ENCODE peak calls at places on chromosomes 13 and 19, in nine cellular contexts. O, D, M, T, R, I, E, Q and H are unnamed samples. For H3K36me3, the result is how much of the 10 kb centered on the place peaks cover.

GRCh38 chr13:87234981-87235380 is 436.2 kb upstream of the SLITRK5 start:
- DNase-seq in O (no peak), D (no peak), M (no peak), T (no peak), R (no peak), I (peak), E (no peak), Q (no peak), H (no peak)

GRCh38 chr19:11286312-11286974 is 9.5 kb upstream of the TSPAN16 start:
- DNase-seq in O (peak), D (no peak), M (peak), T (no peak), R (no peak), I (no peak), E (no peak), Q (no peak), H (no peak)

GRCh38 chr13:111388851-111389500 is 68.5 kb downstream of the TEX29 start:
- DNase-seq in O (no peak), D (no peak), M (no peak), T (no peak), R (no peak), I (no peak), E (no peak), Q (no peak), H (no peak)

GRCh38 chr19:5536337-5536894 is 31.3 kb downstream of the TINCR start:
- DNase-seq in O (peak), D (peak), M (peak), T (peak), R (no peak), I (no peak), E (peak), Q (no peak), H (no peak)

GRCh38 chr19:42352216-42352892 is 26.9 kb downstream of the MEGF8 start:
- DNase-seq in O (no peak), D (no peak), M (no peak), T (no peak), R (no peak), I (no peak), E (peak), Q (no peak), H (no peak)

GRCh38 chr19:57302020-57302465 is 18.2 kb upstream of the ZNF543 start:
- DNase-seq in O (peak), D (no peak), M (no peak), T (no peak), R (no peak), I (no peak), E (no peak), Q (no peak), H (no peak)

GRCh38 chr13:23292596-23292995 is 111.8 kb downstream of the SGCG start:
- DNase-seq in O (no peak), D (no peak), M (no peak), T (no peak), R (no peak), I (no peak), E (no peak), Q (no peak), H (no peak)

GRCh38 chr19:33147538-33147937 is 15.6 kb downstream of the WDR88 start:
- DNase-seq in O (no peak), D (no peak), M (no peak), T (no peak), R (no peak), I (no peak), E (no peak), Q (no peak), H (no peak)

GRCh38 chr13:38582133-38582532 is 104.7 kb upstream of the FREM2 start:
- DNase-seq in O (no peak), D (no peak), M (peak), T (no peak), R (no peak), I (peak), E (peak), Q (no peak), H (no peak)

GRCh38 chr13:41565221-41565620 is 107.9 kb downstream of the RGCC start:
- DNase-seq in O (no peak), D (no peak), M (no peak), T (no peak), R (no peak), I (no peak), E (no peak), Q (no peak), H (no peak)

GRCh38 chr19:48487944-48488343 is 18.8 kb downstream of the CYTH2 start:
- DNase-seq in O (peak), D (peak), M (peak), T (no peak), R (peak), I (no peak), E (no peak), Q (no peak), H (peak)

GRCh38 chr19:5108123-5108613 is 139.3 kb downstream of the KDM4B start:
- DNase-seq in O (no peak), D (no peak), M (no peak), T (no peak), R (no peak), I (no peak), E (no peak), Q (no peak), H (no peak)

GRCh38 chr13:91112878-91113277 is 234.6 kb upstream of the MIR17HG start:
- DNase-seq in O (no peak), D (no peak), M (no peak), T (no peak), R (no peak), I (no peak), E (no peak), Q (no peak), H (no peak)

GRCh38 chr19:2636142-2636896 is 66.2 kb downstream of the GNG7 start:
- DNase-seq in O (no peak), D (no peak), M (no peak), T (no peak), R (no peak), I (no peak), E (no peak), Q (no peak), H (peak)

GRCh38 chr19:2010135-2010668 is 5.3 kb downstream of the BTBD2 start:
- DNase-seq in O (no peak), D (no peak), M (no peak), T (peak), R (no peak), I (no peak), E (no peak), Q (no peak), H (no peak)

GRCh38 chr13:36839981-36840380 is 21.0 kb downstream of the RFXAP start:
- DNase-seq in O (no peak), D (no peak), M (no peak), T (no peak), R (no peak), I (no peak), E (no peak), Q (no peak), H (no peak)

GRCh38 chr13:40026174-40026585 is 370.7 kb downstream of the COG6 start:
- DNase-seq in O (no peak), D (no peak), M (no peak), T (no peak), R (no peak), I (peak), E (no peak), Q (no peak), H (no peak)

GRCh38 chr13:110237895-110238294 is 69.1 kb downstream of the COL4A1 start:
- DNase-seq in O (no peak), D (no peak), M (no peak), T (no peak), R (no peak), I (no peak), E (no peak), Q (peak), H (no peak)

GRCh38 chr13:110236831-110237261 is 70.1 kb downstream of the COL4A1 start:
- DNase-seq in O (peak), D (no peak), M (no peak), T (no peak), R (no peak), I (no peak), E (no peak), Q (peak), H (no peak)

GRCh38 chr13:110238795-110239194 is 68.2 kb downstream of the COL4A1 start:
- DNase-seq in O (no peak), D (no peak), M (no peak), T (no peak), R (no peak), I (no peak), E (no peak), Q (no peak), H (no peak)

GRCh38 chr13:110234532-110234931 is 72.4 kb downstream of the COL4A1 start:
- DNase-seq in O (no peak), D (no peak), M (no peak), T (no peak), R (no peak), I (no peak), E (no peak), Q (no peak), H (no peak)

GRCh38 chr13:110236431-110236830 is 70.5 kb downstream of the COL4A1 start:
- DNase-seq in O (no peak), D (no peak), M (no peak), T (no peak), R (no peak), I (no peak), E (no peak), Q (no peak), H (no peak)
- H3K36me3 ChIP-seq in O (under half), D (under half), M (under half), T (under half), R (under half), I (under half), E (under half), Q (under half), H (under half)

DNA sequence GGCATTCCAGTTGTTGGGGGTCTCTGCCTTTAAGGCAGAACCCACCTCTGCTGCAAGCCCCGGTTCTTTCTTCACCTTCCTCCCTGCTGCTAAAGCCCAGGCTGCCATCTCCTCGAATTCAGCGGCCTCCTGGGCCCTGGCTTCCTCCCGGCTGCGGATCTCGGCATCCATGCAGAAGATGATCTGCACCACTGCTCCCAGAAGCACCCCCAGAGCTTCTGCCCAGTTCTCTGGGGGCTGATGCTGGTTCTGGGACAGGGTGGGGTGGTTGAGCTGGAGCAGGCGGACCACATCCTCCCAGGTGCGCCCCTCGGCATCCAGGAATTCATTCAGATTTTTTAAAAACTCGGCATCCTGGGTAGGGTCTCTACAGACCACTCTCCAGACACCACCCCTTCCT is 987 bp downstream of the PNMA8A start:
- DNase-seq in O (no peak), D (no peak), M (no peak), T (no peak), R (no peak), I (no peak), E (no peak), Q (no peak), H (no peak)
- H3K4me3 ChIP-seq in O (no peak), D (no peak), M (no peak), T (no peak), R (peak), I (no peak), E (peak), Q (no peak), H (no peak)

DNA sequence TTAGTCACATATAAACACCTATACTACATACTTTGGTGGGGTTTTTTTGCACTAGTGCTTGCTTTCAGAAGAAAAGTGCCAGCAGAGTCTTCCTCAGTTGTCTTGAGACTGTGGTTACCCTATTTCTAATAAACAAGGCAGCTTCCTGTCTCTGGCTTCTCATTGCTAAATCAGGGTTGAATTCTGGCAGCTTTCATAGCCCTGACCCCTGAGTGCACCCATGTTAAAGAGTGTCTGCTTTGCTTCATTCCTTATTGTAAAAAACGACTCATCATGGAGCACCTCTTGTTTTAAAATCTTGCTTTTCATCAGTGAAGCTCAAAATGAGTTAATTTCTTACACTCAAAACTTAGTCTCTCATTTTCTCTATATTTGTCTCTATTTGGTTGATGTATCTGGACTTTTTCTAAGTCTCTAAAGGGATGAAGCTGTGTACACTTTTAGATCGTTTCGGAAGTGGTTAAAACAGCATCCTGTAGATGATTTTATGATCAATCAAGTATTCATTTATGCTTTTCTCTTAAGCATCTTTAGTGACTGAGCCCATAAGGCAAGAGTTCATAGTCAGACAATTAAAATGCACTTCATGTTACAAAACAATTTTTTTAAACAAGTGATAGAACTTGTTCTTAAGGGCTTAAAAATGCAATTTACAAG is 72.1 kb downstream of the KLF12 start:
- DNase-seq in O (peak), D (no peak), M (peak), T (no peak), R (no peak), I (peak), E (no peak), Q (peak), H (no peak)
- TF ChIP-seq CTCF in O (no peak), D (no peak), M (no peak), T (no peak), R (no peak), I (no peak), E (no peak), Q (no peak), H (no peak)

DNA sequence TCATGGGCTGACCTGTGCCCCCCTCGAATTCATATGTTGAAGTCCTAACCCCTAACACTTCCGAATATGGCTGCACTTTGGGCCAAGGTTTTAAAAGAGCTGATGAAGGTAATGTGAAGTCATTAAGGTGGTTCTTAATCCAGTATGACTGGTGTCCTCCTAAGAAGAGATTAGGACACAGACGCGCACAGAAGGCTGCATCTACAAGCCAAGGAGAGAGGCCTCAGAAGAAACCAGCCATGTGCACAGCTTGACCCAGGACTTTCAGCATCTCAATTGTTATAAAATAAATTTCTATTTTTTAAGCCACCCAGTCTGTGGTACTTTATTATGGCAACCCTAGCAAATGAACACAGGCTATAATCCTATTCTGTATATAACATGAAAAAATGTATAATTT is 99.9 kb downstream of the DOCK9 start:
- DNase-seq in O (no peak), D (no peak), M (no peak), T (no peak), R (no peak), I (no peak), E (no peak), Q (no peak), H (no peak)
- H3K36me3 ChIP-seq in O (half or more), D (under half), M (under half), T (half or more), R (under half), I (under half), E (under half), Q (under half), H (under half)

DNA sequence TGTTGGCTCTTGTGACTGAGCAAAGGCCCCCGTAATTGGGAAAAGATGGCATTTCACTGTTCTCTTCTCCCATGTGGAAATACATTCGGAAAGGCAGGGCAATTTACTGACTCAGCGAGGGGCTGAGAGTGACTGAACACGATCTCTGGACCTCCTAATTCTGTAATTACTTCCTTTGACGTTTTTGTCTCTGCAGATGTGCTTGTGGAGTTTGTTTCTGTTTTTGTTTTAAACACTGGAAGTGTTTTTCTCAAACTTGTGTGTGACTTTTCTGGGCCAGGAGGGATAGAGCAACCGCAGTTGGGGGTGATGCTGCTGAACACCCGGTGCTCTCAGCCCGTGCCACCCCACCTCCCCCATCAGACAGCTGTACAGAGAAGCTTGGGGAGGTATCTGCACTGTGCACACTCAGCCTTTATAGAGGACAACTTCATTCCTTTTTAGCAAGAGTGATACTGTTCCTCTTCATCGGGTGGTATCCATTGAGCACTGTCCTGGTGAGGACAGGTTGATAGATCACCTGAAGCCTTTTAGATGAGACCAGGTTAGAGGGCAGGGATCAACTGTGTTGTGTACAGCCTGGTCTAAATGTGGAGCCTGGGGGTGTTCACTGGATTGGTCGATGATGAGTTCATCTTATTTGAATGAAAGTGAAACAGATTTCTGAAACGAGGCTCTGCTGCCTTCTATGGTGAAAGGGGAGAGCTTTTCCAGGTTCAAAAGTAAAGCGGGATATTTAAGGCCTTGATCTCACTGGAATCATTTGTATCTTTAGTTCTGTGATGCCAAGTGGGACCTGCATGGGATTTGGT is 117.4 kb downstream of the ESD start:
- DNase-seq in O (no peak), D (no peak), M (no peak), T (no peak), R (no peak), I (peak), E (peak), Q (peak), H (peak)
- H3K4me3 ChIP-seq in O (peak), D (no peak), M (no peak), T (peak), R (peak), I (peak), E (no peak), Q (peak), H (peak)

GRCh38 chr13:99774644-99775043 is 196.9 kb downstream of the ZIC5 start:
- DNase-seq in O (no peak), D (no peak), M (no peak), T (no peak), R (no peak), I (no peak), E (no peak), Q (no peak), H (no peak)

GRCh38 chr13:99766641-99767045 is 204.9 kb downstream of the ZIC5 start:
- DNase-seq in O (no peak), D (no peak), M (no peak), T (no peak), R (no peak), I (no peak), E (peak), Q (no peak), H (no peak)

GRCh38 chr13:99765869-99766268 is 205.7 kb downstream of the ZIC5 start:
- DNase-seq in O (no peak), D (no peak), M (no peak), T (no peak), R (no peak), I (no peak), E (no peak), Q (no peak), H (no peak)

GRCh38 chr13:99768986-99769385 is 202.6 kb downstream of the ZIC5 start:
- DNase-seq in O (no peak), D (no peak), M (no peak), T (no peak), R (no peak), I (no peak), E (no peak), Q (no peak), H (no peak)
- TF ChIP-seq CTCF in O (no peak), D (no peak), M (no peak), T (no peak), R (no peak), I (no peak), E (no peak), Q (no peak), H (no peak)

GRCh38 chr19:53809518-53810186 is 14.5 kb downstream of the NLRP12 start:
- DNase-seq in O (no peak), D (no peak), M (no peak), T (no peak), R (no peak), I (no peak), E (peak), Q (no peak), H (peak)

GRCh38 chr19:53810891-53811290 is 13.2 kb downstream of the NLRP12 start:
- DNase-seq in O (no peak), D (no peak), M (no peak), T (no peak), R (no peak), I (no peak), E (no peak), Q (no peak), H (no peak)

GRCh38 chr19:53810187-53810546 is 13.9 kb downstream of the NLRP12 start:
- DNase-seq in O (no peak), D (no peak), M (no peak), T (no peak), R (no peak), I (no peak), E (no peak), Q (no peak), H (no peak)

GRCh38 chr19:53813996-53814395 is 10.1 kb downstream of the NLRP12 start:
- DNase-seq in O (no peak), D (no peak), M (no peak), T (no peak), R (no peak), I (no peak), E (no peak), Q (no peak), H (no peak)

GRCh38 chr19:53812335-53812734 is 11.8 kb downstream of the NLRP12 start:
- DNase-seq in O (no peak), D (no peak), M (no peak), T (no peak), R (no peak), I (no peak), E (peak), Q (no peak), H (no peak)
- H3K36me3 ChIP-seq in O (under half), D (under half), M (under half), T (under half), R (under half), I (under half), E (under half), Q (under half), H (under half)

DNA sequence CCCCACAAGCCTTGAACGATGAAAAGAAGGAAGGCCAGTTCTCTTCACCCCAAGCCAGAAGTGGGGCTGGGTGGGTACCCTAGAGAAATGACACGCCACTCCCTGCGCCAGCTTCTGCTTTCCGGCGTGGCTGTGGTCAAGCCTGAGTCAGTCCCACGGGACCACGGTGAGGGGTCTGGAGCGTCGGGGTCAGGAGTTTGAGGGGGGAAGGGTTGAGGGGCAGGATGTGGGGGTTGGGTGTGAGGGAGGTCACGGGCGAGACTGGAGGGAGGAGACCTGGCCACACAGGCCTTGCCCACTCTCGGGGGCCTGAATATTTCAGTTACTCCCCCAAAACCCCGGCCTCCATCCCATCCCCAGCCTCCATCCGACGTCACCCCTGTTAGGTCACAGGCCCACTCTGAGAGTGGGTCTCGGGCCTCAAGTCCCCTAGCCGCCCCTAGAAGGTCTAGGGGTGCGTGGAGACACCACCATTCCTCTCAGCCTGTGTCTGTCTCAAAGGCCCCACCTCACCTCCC is 500 bp upstream of the IFI30 start:
- DNase-seq in O (peak), D (peak), M (peak), T (peak), R (no peak), I (no peak), E (no peak), Q (peak), H (peak)
- H3K4me3 ChIP-seq in O (peak), D (no peak), M (no peak), T (peak), R (peak), I (peak), E (no peak), Q (peak), H (no peak)